ENCODE peak calls at places on chromosomes 11 and 22, in four cellular contexts. Y, T, A and R are unnamed samples.

GRCh38 chr11:86151188-86152005 is 82.5 kb upstream of the PICALM start:
- DNase-seq in Y (peak), T (peak), A (no peak), R (no peak)

GRCh38 chr22:19637405-19638281 is 76.7 kb upstream of the SEPTIN5 start:
- DNase-seq in Y (no peak), T (no peak), A (no peak), R (no peak)

GRCh38 chr11:69636512-69636866 is 4.5 kb upstream of the CCND1 start:
- DNase-seq in Y (peak), T (peak), A (no peak), R (no peak)

GRCh38 chr22:47367993-47368945 is 605.8 kb downstream of the TBC1D22A start:
- DNase-seq in Y (no peak), T (no peak), A (no peak), R (no peak)

GRCh38 chr11:63536669-63537292 is at the start of gene PLAAT4:
- DNase-seq in Y (peak), T (peak), A (no peak), R (peak)

GRCh38 chr11:61685611-61685955 is 5.4 kb downstream of the DAGLA start:
- DNase-seq in Y (no peak), T (no peak), A (no peak), R (no peak)

GRCh38 chr11:94557992-94558391 is 9.2 kb upstream of the PIWIL4 start:
- DNase-seq in Y (no peak), T (no peak), A (no peak), R (no peak)

GRCh38 chr11:28525636-28526405 is 417.6 kb downstream of the METTL15 start:
- DNase-seq in Y (no peak), T (no peak), A (no peak), R (no peak)

GRCh38 chr11:112219476-112220232 is 6.6 kb upstream of the PTS start:
- DNase-seq in Y (no peak), T (peak), A (peak), R (no peak)

GRCh38 chr22:37228106-37229011 is 15.7 kb downstream of the RAC2 start:
- DNase-seq in Y (peak), T (no peak), A (peak), R (no peak)

GRCh38 chr11:35165416-35166368 is 26.7 kb downstream of the CD44 start:
- DNase-seq in Y (no peak), T (peak), A (peak), R (peak)

GRCh38 chr11:68206211-68206610 is 6.9 kb downstream of the KMT5B start:
- DNase-seq in Y (no peak), T (no peak), A (no peak), R (no peak)

GRCh38 chr22:36026741-36027140 is 1.9 kb downstream of the RBFOX2 start:
- DNase-seq in Y (no peak), T (no peak), A (no peak), R (no peak)

GRCh38 chr11:8765294-8765693 is 82.7 kb downstream of the RPL27A start:
- DNase-seq in Y (no peak), T (no peak), A (no peak), R (no peak)

GRCh38 chr11:8767466-8768142 is 85.0 kb downstream of the RPL27A start:
- DNase-seq in Y (no peak), T (no peak), A (no peak), R (no peak)

GRCh38 chr11:8766043-8766992 is 83.7 kb downstream of the RPL27A start:
- DNase-seq in Y (no peak), T (no peak), A (no peak), R (no peak)

GRCh38 chr11:8766993-8767374 is 84.4 kb downstream of the RPL27A start:
- DNase-seq in Y (no peak), T (no peak), A (no peak), R (no peak)

GRCh38 chr11:8768625-8769333 is 86.2 kb downstream of the RPL27A start:
- DNase-seq in Y (peak), T (peak), A (no peak), R (no peak)
- TF ChIP-seq CTCF in Y (peak), T (no peak), A (no peak), R (no peak)

DNA sequence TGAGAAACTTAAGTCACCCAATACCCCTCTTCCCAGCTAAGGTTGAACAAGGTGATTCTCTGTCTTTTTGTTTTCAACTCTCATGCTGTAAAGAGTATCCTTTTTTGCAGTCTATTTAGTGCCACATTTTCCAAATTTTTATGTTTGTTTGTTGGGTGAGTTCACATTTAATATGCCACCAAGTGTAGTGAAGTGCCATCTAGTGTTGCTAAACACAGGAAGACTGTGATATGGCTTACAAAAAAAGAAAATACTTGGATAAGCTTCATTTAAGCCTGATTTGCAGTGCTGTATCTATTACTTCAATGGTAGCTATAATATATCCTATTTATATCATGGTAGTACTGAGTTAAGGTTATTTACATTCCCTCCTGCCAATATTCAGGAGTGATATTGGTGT is 319.2 kb upstream of the CHORDC1 start:
- DNase-seq in Y (no peak), T (no peak), A (no peak), R (no peak)
- TF ChIP-seq CTCF in Y (peak), T (no peak), A (no peak), R (no peak)

GRCh38 chr11:128587415-128587814 is at the start of gene ETS1:
- DNase-seq in Y (no peak), T (no peak), A (no peak), R (no peak)
- TF ChIP-seq CTCF in Y (no peak), T (no peak), A (no peak), R (no peak)

GRCh38 chr11:55967914-55968313 is 1.8 kb downstream of the OR10AG1 start:
- DNase-seq in Y (no peak), T (no peak), A (no peak), R (no peak)
- TF ChIP-seq CTCF in Y (no peak), T (no peak), A (no peak), R (no peak)